ENCODE peak calls at places on chromosome 1, in four cellular contexts. F is stimulated activated effector memory CD8-positive, alpha-beta T cell treated with anti-CD3 and anti-CD28 coated beads, Interleukin-12 subunit alpha, Interleukin-12 subunit beta, amount 100 ng/mL, for 72 hours; Y is fibroblast of villous mesenchyme; S is activated CD4-positive, alpha-beta T cell treated with anti-CD3 and anti-CD28 coated beads, Interleukin-2, amount 10 ng/mL, durations not matched to agents 7 days and 5 days. R is an unnamed sample.
A peak's percentile ranks its signal among the peaks of the same experiment; 100 is the strongest.

GRCh38 chr1:169610110-169610509 is 19.8 kb downstream of the SELP start:
- DNase-seq in F (no peak), S (no peak), Y (no peak), R (no peak)

GRCh38 chr1:168623003-168623828 is 46.8 kb downstream of the XCL1 start:
- DNase-seq in Y (peak; percentile 60), F (no peak), S (no peak), R (no peak)

GRCh38 chr1:88519156-88519555 is 164.9 kb upstream of the PKN2 start:
- DNase-seq in Y (peak; percentile 6), S (no peak), F (no peak), R (no peak)

GRCh38 chr1:196678510-196678884 is 26.7 kb downstream of the CFH start:
- DNase-seq in Y (peak; percentile 33), F (no peak), S (no peak), R (no peak)

GRCh38 chr1:221102206-221102605 is 223.0 kb downstream of the HLX start:
- DNase-seq in F (no peak), S (no peak), Y (no peak), R (no peak)

GRCh38 chr1:182910143-182910542 is 42.8 kb downstream of the SHCBP1L start:
- DNase-seq in S (no peak), Y (no peak), F (no peak), R (no peak)

GRCh38 chr1:5990913-5991783 is 1.1 kb downstream of the NPHP4 start:
- DNase-seq in S (peak; percentile 44), Y (peak; percentile 28), F (peak; percentile 70), R (peak; percentile 79)

GRCh38 chr1:84303154-84303830 is 1.8 kb downstream of the SAMD13 start:
- DNase-seq in F (no peak), S (no peak), Y (peak; percentile 19), R (no peak)

GRCh38 chr1:29973406-29973805 is 737.1 kb downstream of the PTPRU start:
- DNase-seq in F (no peak), Y (no peak), S (no peak), R (no peak)

GRCh38 chr1:13732971-13733667 is 33.1 kb downstream of the PRDM2 start:
- DNase-seq in Y (no peak), S (peak; percentile 77), F (no peak), R (no peak)

GRCh38 chr1:167076136-167076710 is 14.0 kb downstream of the GPA33 start:
- DNase-seq in F (no peak), S (no peak), Y (no peak), R (no peak)

GRCh38 chr1:29557701-29558445 is 321.6 kb downstream of the PTPRU start:
- DNase-seq in Y (no peak), F (no peak), S (no peak), R (no peak)

GRCh38 chr1:119613769-119614358 is 34.2 kb downstream of the ZNF697 start:
- DNase-seq in F (peak; percentile 80), Y (peak; percentile 87), S (peak; percentile 82), R (peak; percentile 56)

GRCh38 chr1:241532173-241532553 is at the start of gene KMO:
- DNase-seq in F (no peak), Y (no peak), S (no peak), R (no peak)

GRCh38 chr1:155127672-155128468 is at the start of gene EFNA1:
- DNase-seq in Y (peak; percentile 16), S (peak; percentile 29), F (peak; percentile 63), R (peak; percentile 59)

GRCh38 chr1:111904478-111905218 is 84.8 kb downstream of the KCND3 start:
- DNase-seq in Y (no peak), S (no peak), F (peak; percentile 59), R (no peak)

GRCh38 chr1:21662426-21663250 is 6.5 kb downstream of the RAP1GAP start:
- DNase-seq in S (no peak), Y (no peak), F (no peak), R (no peak)